ENCODE peak calls at places on chromosomes 11 and 22, in seven cellular contexts. A is esophagus muscularis mucosa, Y is cardiac muscle cell, N is psoas muscle, G is breast epithelium, U is GM23248, O is left ventricle myocardium inferior. R is an unnamed sample.

GRCh38 chr11:96949464-96949863 is 559.7 kb downstream of the JRKL start:
- DNase-seq in U (no peak), Y (no peak), N (no peak), O (no peak), A (no peak), G (no peak), R (no peak)

GRCh38 chr22:49208768-49209252 is 618.9 kb downstream of the BRD1 start:
- DNase-seq in N (no peak), U (no peak), Y (no peak), G (peak; percentile 31), O (peak; percentile 1), A (no peak), R (no peak)

GRCh38 chr22:39820266-39820665 is 73.3 kb downstream of the ENTHD1 start:
- DNase-seq in G (no peak), A (no peak), N (no peak), O (no peak), U (peak; percentile 84), Y (peak; percentile 65), R (peak; percentile 82)

GRCh38 chr11:95821640-95822039 is 31.3 kb downstream of the CEP57 start:
- DNase-seq in Y (peak; percentile 55), O (no peak), A (no peak), N (no peak), G (no peak), U (peak; percentile 70), R (peak; percentile 77)

GRCh38 chr22:39212721-39213376 is 31.9 kb downstream of the PDGFB start:
- DNase-seq in N (no peak), U (no peak), G (no peak), O (no peak), Y (peak; percentile 93), A (no peak), R (no peak)

GRCh38 chr22:43820671-43821305 is 8.7 kb upstream of the EFCAB6 start:
- DNase-seq in A (no peak), Y (no peak), G (no peak), N (no peak), U (no peak), O (no peak), R (no peak)

GRCh38 chr11:17864478-17864941 is 129.9 kb downstream of the KCNC1 start:
- DNase-seq in N (no peak), G (no peak), Y (no peak), U (no peak), A (no peak), O (no peak), R (no peak)

GRCh38 chr11:93945596-93945995 is 75.6 kb upstream of the HEPHL1 start:
- DNase-seq in N (no peak), Y (no peak), G (no peak), O (no peak), U (peak; percentile 5), A (no peak), R (no peak)

GRCh38 chr11:75518771-75519653 is 6.7 kb downstream of the GDPD5 start:
- DNase-seq in Y (no peak), N (no peak), U (no peak), G (no peak), A (no peak), O (no peak), R (no peak)

GRCh38 chr11:46006418-46007070 is 84.1 kb downstream of the LARGE2 start:
- DNase-seq in Y (peak; percentile 84), A (no peak), U (peak; percentile 82), O (no peak), G (no peak), N (no peak), R (peak; percentile 84)

GRCh38 chr11:74783241-74783871 is 34.7 kb downstream of the RNF169 start:
- DNase-seq in U (peak; percentile 79), O (no peak), G (no peak), N (no peak), Y (peak; percentile 36), A (no peak), R (peak; percentile 76)

GRCh38 chr11:30585892-30586250 is 282 bp downstream of the MPPED2 start:
- DNase-seq in U (peak; percentile 20), A (no peak), G (peak; percentile 52), O (peak; percentile 37), N (peak; percentile 58), Y (peak; percentile 9), R (no peak)

GRCh38 chr11:123351375-123351774 is 78.7 kb upstream of the GRAMD1B start:
- DNase-seq in N (no peak), O (peak; percentile 48), A (no peak), Y (peak; percentile 44), G (no peak), U (no peak), R (no peak)

GRCh38 chr11:95443386-95443785 is 212.4 kb upstream of the SESN3 start:
- DNase-seq in N (no peak), U (no peak), Y (no peak), G (no peak), A (no peak), O (no peak), R (no peak)

GRCh38 chr11:72676874-72677341 is 2.7 kb upstream of the PDE2A start:
- DNase-seq in Y (peak; percentile 60), N (peak; percentile 76), O (peak; percentile 58), A (no peak), G (peak; percentile 70), U (peak; percentile 73), R (peak; percentile 26)

GRCh38 chr22:23530766-23531282 is 49.3 kb downstream of the IGLL1 start:
- DNase-seq in A (no peak), O (no peak), G (no peak), Y (no peak), U (no peak), N (peak; percentile 26), R (no peak)

GRCh38 chr11:57279131-57279530 is 42.1 kb upstream of the APLNR start:
- DNase-seq in U (peak; percentile 85), Y (peak; percentile 67), G (no peak), N (no peak), O (no peak), A (no peak), R (peak; percentile 77)

GRCh38 chr11:113895367-113896155 is 9.0 kb upstream of the HTR3B start:
- DNase-seq in O (no peak), G (peak; percentile 57), Y (no peak), A (no peak), N (no peak), U (no peak), R (no peak)

GRCh38 chr11:17978553-17979287 is 34.1 kb downstream of the SERGEF start:
- DNase-seq in G (no peak), U (peak; percentile 73), N (peak; percentile 78), Y (peak; percentile 58), O (peak; percentile 42), A (no peak), R (peak; percentile 53)

GRCh38 chr11:79253280-79253679 is 187.6 kb downstream of the TENM4 start:
- DNase-seq in O (no peak), N (no peak), A (no peak), G (no peak), U (no peak), Y (no peak), R (no peak)

GRCh38 chr11:131693756-131694155 is 323.3 kb downstream of the NTM start:
- DNase-seq in O (no peak), N (no peak), A (peak; percentile 45), Y (no peak), G (no peak), U (peak; percentile 7), R (no peak)

GRCh38 chr11:14623036-14623435 is 20.6 kb upstream of the PDE3B start:
- DNase-seq in N (no peak), A (no peak), Y (no peak), G (no peak), O (no peak), U (no peak), R (no peak)
- H3K4me1 ChIP-seq in N (no peaks in the 10 kb centered on the region), A (peaks cover 36% of the 10 kb centered on the region), Y (no peaks in the 10 kb centered on the region), G (no peaks in the 10 kb centered on the region), O (no peaks in the 10 kb centered on the region), U (no peaks in the 10 kb centered on the region), R (no peaks in the 10 kb centered on the region)

GRCh38 chr11:10329935-10330334 is 25.1 kb downstream of the ADM start:
- DNase-seq in U (peak; percentile 92), O (no peak), G (no peak), Y (peak; percentile 77), N (no peak), A (peak; percentile 26), R (peak; percentile 96)

GRCh38 chr11:10327254-10327653 is 22.4 kb downstream of the ADM start:
- DNase-seq in A (no peak), O (no peak), U (peak; percentile 24), G (no peak), Y (peak; percentile 97), N (no peak), R (peak; percentile 51)

GRCh38 chr11:10329356-10329755 is 24.5 kb downstream of the ADM start:
- DNase-seq in U (peak; percentile 32), O (no peak), N (no peak), G (no peak), Y (no peak), A (no peak), R (no peak)

GRCh38 chr11:10326080-10326964 is 21.4 kb downstream of the ADM start:
- DNase-seq in O (peak; percentile 27), G (no peak), U (peak; percentile 43), A (peak; percentile 92), Y (peak; percentile 58), N (peak; percentile 58), R (no peak)

DNA sequence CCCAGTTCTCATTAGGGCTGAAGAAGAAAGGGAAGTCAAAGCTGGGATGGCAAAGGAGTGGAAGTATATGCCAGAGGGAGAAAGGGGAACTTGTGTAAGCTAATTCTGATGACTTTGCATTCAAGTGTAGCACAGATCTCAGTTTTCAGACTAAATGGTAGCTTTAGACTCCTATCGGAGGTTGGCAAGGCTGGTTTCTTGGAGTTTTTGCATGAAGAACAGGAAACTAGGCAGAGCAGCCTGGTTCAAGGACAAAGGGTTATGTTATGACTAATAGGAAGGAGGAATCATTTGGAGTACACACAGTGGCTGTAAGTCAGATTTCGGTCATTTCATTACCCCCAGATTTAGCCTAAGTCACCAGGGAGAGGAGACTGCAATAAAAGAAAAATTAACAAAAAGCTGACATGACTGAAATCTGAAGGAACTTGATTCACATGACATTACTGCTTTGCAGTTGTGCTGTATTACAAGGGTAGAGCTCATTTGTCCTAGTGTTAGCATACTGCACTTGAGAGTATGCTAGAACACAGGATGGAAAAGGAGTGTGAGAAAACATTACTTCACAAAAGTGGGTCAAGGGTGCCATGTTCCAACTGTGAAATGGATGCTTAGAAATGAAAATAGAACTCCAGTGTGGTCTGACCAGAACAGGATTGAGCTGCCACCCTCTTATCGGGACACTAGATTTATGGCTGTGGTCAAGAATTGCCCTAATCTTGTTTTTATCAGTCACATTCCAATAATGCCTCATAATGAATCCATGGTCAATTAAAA is 23.6 kb downstream of the ADM start:
- DNase-seq in Y (peak; percentile 79), A (peak; percentile 39), U (peak; percentile 74), G (no peak), O (no peak), N (no peak), R (peak; percentile 46)
- H3K4me1 ChIP-seq in Y (peaks cover 7% of the 10 kb centered on the region), A (peaks cover 58% of the 10 kb centered on the region), U (peaks cover 79% of the 10 kb centered on the region), G (no peaks in the 10 kb centered on the region), O (peaks cover 47% of the 10 kb centered on the region), N (peaks cover 21% of the 10 kb centered on the region), R (peaks cover 43% of the 10 kb centered on the region)

GRCh38 chr11:108901359-108901758 is 236.5 kb downstream of the DDX10 start:
- DNase-seq in O (no peak), G (no peak), Y (no peak), U (no peak), N (no peak), A (no peak), R (peak; percentile 31)
- H3K4me1 ChIP-seq in O (peaks cover 16% of the 10 kb centered on the region), G (no peaks in the 10 kb centered on the region), Y (no peaks in the 10 kb centered on the region), U (peaks cover 21% of the 10 kb centered on the region), N (peaks cover 14% of the 10 kb centered on the region), A (peaks cover 10% of the 10 kb centered on the region), R (peaks cover 16% of the 10 kb centered on the region)

DNA sequence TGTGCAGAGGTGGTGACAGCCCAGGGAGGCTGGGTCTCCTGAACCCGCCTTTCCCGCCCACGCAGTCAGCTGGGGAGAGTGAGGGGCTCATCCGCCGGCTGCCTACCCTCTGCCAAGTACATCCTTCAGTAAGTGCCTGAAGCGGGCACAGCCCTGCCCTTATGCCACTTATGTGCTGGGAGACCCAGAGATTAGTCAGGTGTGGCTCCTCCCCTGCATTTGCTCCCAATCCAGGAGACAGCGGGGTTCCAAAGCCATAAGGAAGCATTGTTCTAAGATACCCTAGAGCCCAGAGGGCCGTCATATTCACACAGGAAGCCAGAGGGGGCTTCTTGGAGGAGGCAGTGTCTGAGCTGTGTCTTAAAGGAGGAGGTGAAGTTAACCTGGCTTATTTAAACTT is 5.8 kb upstream of the PPP6R3 start:
- DNase-seq in O (no peak), N (no peak), G (no peak), U (no peak), Y (no peak), A (no peak), R (no peak)
- H3K4me1 ChIP-seq in O (peaks cover 5% of the 10 kb centered on the region), N (no peaks in the 10 kb centered on the region), G (no peaks in the 10 kb centered on the region), U (no peaks in the 10 kb centered on the region), Y (no peaks in the 10 kb centered on the region), A (peaks cover 5% of the 10 kb centered on the region), R (no peaks in the 10 kb centered on the region)